ENCODE peak calls at places on chromosomes 11 and 22, in seven cellular contexts. R is A549, L is transverse colon, M is tibial nerve, K is HCT116, W is spleen, P is tibial artery. C is an unnamed sample.

GRCh38 chr11:46296520-46297448 is 19.3 kb downstream of the CREB3L1 start:
- DNase-seq in R (no peak), L (no peak), M (no peak), K (no peak), W (no peak), P (no peak), C (peak; percentile 92)

GRCh38 chr11:57476223-57476882 is 16.0 kb downstream of the RTN4RL2 start:
- DNase-seq in R (no peak), L (peak; percentile 50), M (no peak), K (no peak), W (peak; percentile 87), P (no peak), C (no peak)

GRCh38 chr11:43145653-43146052 is 166.1 kb upstream of the API5 start:
- DNase-seq in R (no peak), L (no peak), M (no peak), K (no peak), W (no peak), P (no peak), C (no peak)

GRCh38 chr11:95715777-95716241 is 73.8 kb downstream of the FAM76B start:
- DNase-seq in R (no peak), L (no peak), M (no peak), K (no peak), W (no peak), P (no peak), C (no peak)

GRCh38 chr11:3853935-3854659 is 1.4 kb upstream of the STIM1 start:
- DNase-seq in R (no peak), L (peak; percentile 60), M (no peak), K (no peak), W (peak; percentile 90), P (peak; percentile 45), C (no peak)

GRCh38 chr11:6480299-6480914 is 724 bp downstream of the ARFIP2 start:
- DNase-seq in R (no peak), L (no peak), M (no peak), K (no peak), W (no peak), P (no peak), C (no peak)

GRCh38 chr11:44987506-44987905 is 36.8 kb upstream of the TP53I11 start:
- DNase-seq in R (no peak), L (no peak), M (no peak), K (no peak), W (no peak), P (no peak), C (no peak)

GRCh38 chr11:134578807-134579708 is 167.0 kb upstream of the B3GAT1 start:
- DNase-seq in R (no peak), L (peak; percentile 35), M (no peak), K (peak; percentile 18), W (no peak), P (no peak), C (no peak)

GRCh38 chr11:130145975-130146776 is 13.4 kb upstream of the ST14 start:
- DNase-seq in R (peak; percentile 54), L (peak; percentile 88), M (no peak), K (peak; percentile 87), W (no peak), P (no peak), C (no peak)

GRCh38 chr11:87473174-87473573 is 435.4 kb downstream of the TMEM135 start:
- DNase-seq in R (no peak), L (no peak), M (no peak), K (no peak), W (no peak), P (no peak), C (peak; percentile 87)

GRCh38 chr22:20486229-20486628 is 9.4 kb downstream of the KLHL22 start:
- DNase-seq in R (no peak), L (no peak), M (no peak), K (no peak), W (no peak), P (no peak), C (no peak)

GRCh38 chr22:19717691-19718254 is 3.5 kb downstream of the SEPTIN5 start:
- DNase-seq in R (peak; percentile 55), L (peak; percentile 77), M (peak; percentile 53), K (no peak), W (peak; percentile 96), P (peak; percentile 64), C (peak; percentile 7)

GRCh38 chr22:41683616-41684015 is 5.1 kb downstream of the SNU13 start:
- DNase-seq in R (no peak), L (no peak), M (no peak), K (no peak), W (no peak), P (no peak), C (no peak)

GRCh38 chr11:9315078-9315688 is 790 bp upstream of the TMEM41B start:
- DNase-seq in R (no peak), L (peak; percentile 11), M (no peak), K (no peak), W (peak; percentile 79), P (no peak), C (no peak)

GRCh38 chr11:1276061-1276790 is 33.2 kb downstream of the TOLLIP start:
- DNase-seq in R (no peak), L (no peak), M (no peak), K (no peak), W (peak; percentile 66), P (no peak), C (no peak)

GRCh38 chr11:118609380-118610219 is 2.2 kb downstream of the PHLDB1 start:
- DNase-seq in R (no peak), L (no peak), M (no peak), K (no peak), W (peak; percentile 78), P (no peak), C (no peak)

GRCh38 chr11:29271616-29272015 is 745.2 kb downstream of the KCNA4 start:
- DNase-seq in R (no peak), L (no peak), M (no peak), K (no peak), W (no peak), P (no peak), C (no peak)

GRCh38 chr11:73192272-73192671 is 25.8 kb upstream of the P2RY2 start:
- DNase-seq in R (no peak), L (no peak), M (no peak), K (peak; percentile 56), W (no peak), P (no peak), C (no peak)

GRCh38 chr11:36090351-36091245 is 146.7 kb downstream of the LDLRAD3 start:
- DNase-seq in R (no peak), L (no peak), M (no peak), K (no peak), W (no peak), P (no peak), C (no peak)

GRCh38 chr11:67576742-67577475 is 6.7 kb upstream of the GSTP1 start:
- DNase-seq in R (no peak), L (no peak), M (no peak), K (no peak), W (no peak), P (no peak), C (no peak)

DNA sequence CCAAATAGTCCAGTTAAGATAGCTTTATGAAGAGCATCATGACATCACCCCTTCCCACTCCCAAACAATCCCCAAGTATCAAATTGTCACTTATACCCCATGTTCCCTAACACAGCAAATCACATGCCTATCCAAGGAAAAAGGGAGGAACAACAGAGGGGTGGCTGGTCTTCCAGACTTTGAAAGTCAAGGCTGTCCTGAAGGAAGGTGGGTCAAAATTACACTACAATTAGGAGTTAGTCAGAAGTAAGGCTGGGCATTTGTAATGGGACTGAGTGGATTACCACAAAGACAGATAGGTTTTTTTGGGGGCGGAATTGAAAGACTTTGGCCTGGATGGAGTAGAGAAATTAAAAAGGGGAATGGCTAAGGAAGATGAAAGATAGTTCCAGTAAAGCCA is 5.9 kb downstream of the PRAME start:
- DNase-seq in R (no peak), L (no peak), M (no peak), K (no peak), W (no peak), P (no peak), C (no peak)
- H3K27ac ChIP-seq in R (no peak overlapping the region), L (no peak overlapping the region), M (no peak overlapping the region), K (no peak overlapping the region), W (no peak overlapping the region), P (no peak overlapping the region), C (no peak overlapping the region)

GRCh38 chr11:75351541-75352416 is at the start of gene ARRB1:
- DNase-seq in R (peak; percentile 30), L (peak; percentile 81), M (peak; percentile 30), K (no peak), W (peak; percentile 89), P (peak; percentile 54), C (no peak)
- TF ChIP-seq CTCF in R (no peak), L (peak; percentile 50), M (no peak), K (no peak), W (no peak), P (no peak), C (peak; percentile 6)

GRCh38 chr22:39223091-39223710 is 21.6 kb downstream of the PDGFB start:
- DNase-seq in R (no peak), L (no peak), M (no peak), K (no peak), W (peak; percentile 75), P (no peak), C (no peak)
- H3K4me3 ChIP-seq in R (no peak overlapping the region), L (no peak overlapping the region), M (no peak overlapping the region), K (no peak overlapping the region), W (no peak overlapping the region), P (no peak overlapping the region), C (no peak overlapping the region)

GRCh38 chr22:44740307-44740706 is 12.1 kb upstream of the ARHGAP8 start:
- DNase-seq in R (no peak), L (no peak), M (no peak), K (no peak), W (no peak), P (no peak), C (no peak)
- H3K27ac ChIP-seq in R (no peak overlapping the region), L (no peak overlapping the region), M (no peak overlapping the region), K (no peak overlapping the region), W (no peak overlapping the region), P (no peak overlapping the region), C (peak overlapping the region; percentile 52)

GRCh38 chr11:74686792-74687191 is 44.4 kb downstream of the CHRDL2 start:
- DNase-seq in R (no peak), L (no peak), M (no peak), K (no peak), W (peak; percentile 6), P (no peak), C (no peak)
- TF ChIP-seq CTCF in R (no peak), L (no peak), M (no peak), K (no peak), W (no peak), P (no peak), C (no peak)

GRCh38 chr11:19774817-19775600 is 62.4 kb downstream of the NAV2 start:
- DNase-seq in R (no peak), L (no peak), M (no peak), K (no peak), W (no peak), P (no peak), C (no peak)

GRCh38 chr11:19777342-19778102 is 64.9 kb downstream of the NAV2 start:
- DNase-seq in R (peak; percentile 32), L (no peak), M (no peak), K (no peak), W (no peak), P (no peak), C (peak; percentile 27)

GRCh38 chr11:19775622-19776021 is 63.0 kb downstream of the NAV2 start:
- DNase-seq in R (no peak), L (no peak), M (no peak), K (no peak), W (no peak), P (no peak), C (no peak)

GRCh38 chr11:19774329-19774728 is 61.7 kb downstream of the NAV2 start:
- DNase-seq in R (no peak), L (no peak), M (no peak), K (no peak), W (no peak), P (no peak), C (no peak)

GRCh38 chr11:19777032-19777341 is 64.3 kb downstream of the NAV2 start:
- DNase-seq in R (peak; percentile 7), L (peak; percentile 40), M (no peak), K (no peak), W (no peak), P (no peak), C (no peak)
- H3K4me3 ChIP-seq in R (peak overlapping the region; percentile 64), L (peak overlapping the region; percentile 60), M (peak overlapping the region; percentile 22), K (no peak overlapping the region), W (peak overlapping the region; percentile 69), P (peak overlapping the region; percentile 46), C (peak overlapping the region; percentile 50)